ENCODE peak calls at places on chromosomes 6 and 20, in nine cellular contexts. H, R, L, Z, Q, O, G, B and A are unnamed samples.

GRCh38 chr6:108650781-108651180 is 90.1 kb downstream of the FOXO3 start:
- DNase-seq in H (no peak), R (no peak), G (no peak), Z (no peak), Q (no peak), B (no peak), O (no peak), L (no peak), A (peak; percentile 68)

GRCh38 chr20:63595416-63596127 is 21.5 kb upstream of the HELZ2 start:
- DNase-seq in B (no peak), R (no peak), O (no peak), G (no peak), L (no peak), Z (no peak), Q (no peak), H (no peak), A (no peak)

GRCh38 chr6:161169690-161170089 is 104.2 kb downstream of the AGPAT4 start:
- DNase-seq in H (no peak), B (peak; percentile 16), L (peak; percentile 62), R (peak; percentile 31), O (peak; percentile 58), Z (no peak), G (no peak), Q (no peak), A (no peak)

GRCh38 chr20:17558154-17558940 is 11.5 kb upstream of the DSTN start:
- DNase-seq in G (no peak), Q (peak; percentile 16), O (no peak), L (peak; percentile 75), R (no peak), B (peak; percentile 32), Z (no peak), H (peak; percentile 87), A (peak; percentile 91)

GRCh38 chr6:168865-169455 is 123.3 kb upstream of the DUSP22 start:
- DNase-seq in O (no peak), L (no peak), R (no peak), Q (no peak), H (no peak), Z (no peak), B (peak; percentile 70), G (no peak), A (no peak)

GRCh38 chr6:163679753-163680152 is 265.2 kb downstream of the QKI start:
- DNase-seq in L (peak; percentile 47), Z (no peak), O (no peak), Q (no peak), G (no peak), R (no peak), H (no peak), B (no peak), A (no peak)

GRCh38 chr20:50366270-50367103 is 143.7 kb upstream of the PTPN1 start:
- DNase-seq in Z (no peak), H (no peak), Q (no peak), G (no peak), L (peak; percentile 56), O (peak; percentile 67), R (no peak), B (peak; percentile 81), A (no peak)

GRCh38 chr6:56820060-56820459 is 134.8 kb upstream of the BEND6 start:
- DNase-seq in G (no peak), H (no peak), Q (no peak), B (no peak), L (no peak), O (no peak), Z (no peak), R (no peak), A (no peak)

GRCh38 chr6:68778356-68779020 is 143.4 kb downstream of the ADGRB3 start:
- DNase-seq in O (no peak), G (no peak), L (peak; percentile 16), B (peak; percentile 72), R (peak; percentile 12), Q (peak; percentile 45), H (no peak), Z (no peak), A (no peak)

GRCh38 chr6:114344216-114344970 is 1.6 kb upstream of the HS3ST5 start:
- DNase-seq in Q (no peak), O (no peak), G (no peak), Z (no peak), R (no peak), B (no peak), H (no peak), L (peak; percentile 8), A (no peak)

GRCh38 chr6:20900396-20901160 is 366.3 kb downstream of the CDKAL1 start:
- DNase-seq in R (no peak), Z (no peak), L (no peak), G (no peak), H (no peak), B (no peak), Q (no peak), O (no peak), A (no peak)

GRCh38 chr20:23257848-23258746 is 92.5 kb upstream of the NXT1 start:
- DNase-seq in B (no peak), Z (no peak), R (no peak), H (peak; percentile 11), O (no peak), Q (no peak), L (peak; percentile 42), G (no peak), A (peak; percentile 38)

GRCh38 chr6:3031857-3032256 is 32.2 kb downstream of the NQO2 start:
- DNase-seq in B (no peak), O (no peak), G (no peak), R (no peak), L (no peak), Z (no peak), Q (no peak), H (no peak), A (no peak)

GRCh38 chr6:79878142-79878748 is 69.1 kb downstream of the ELOVL4 start:
- DNase-seq in O (no peak), Q (peak; percentile 21), Z (no peak), L (no peak), H (no peak), B (no peak), R (no peak), G (no peak), A (peak; percentile 3)

GRCh38 chr6:159047896-159048685 is 3.3 kb upstream of the TAGAP start:
- DNase-seq in Q (no peak), R (no peak), H (no peak), G (no peak), Z (no peak), B (no peak), L (no peak), O (no peak), A (no peak)

GRCh38 chr6:107185570-107185969 is 70.3 kb upstream of the BEND3 start:
- DNase-seq in O (no peak), Z (no peak), L (no peak), R (no peak), H (no peak), G (no peak), Q (peak; percentile 15), B (peak; percentile 82), A (peak; percentile 53)

GRCh38 chr6:24931752-24932691 is 3.7 kb downstream of the RIPOR2 start:
- DNase-seq in H (no peak), B (no peak), O (no peak), R (no peak), L (peak; percentile 43), G (no peak), Z (no peak), Q (no peak), A (no peak)

GRCh38 chr6:145457556-145457955 is 277.8 kb downstream of the EPM2A start:
- DNase-seq in L (no peak), B (no peak), R (no peak), H (no peak), G (no peak), O (no peak), Q (no peak), Z (no peak), A (peak; percentile 2)

GRCh38 chr6:133428299-133428698 is 187.1 kb downstream of the EYA4 start:
- DNase-seq in O (no peak), R (no peak), Z (no peak), L (no peak), G (no peak), H (no peak), Q (no peak), B (no peak), A (peak; percentile 86)

GRCh38 chr6:15615837-15616236 is 47.0 kb downstream of the DTNBP1 start:
- DNase-seq in R (no peak), Z (no peak), H (no peak), O (no peak), G (no peak), Q (no peak), L (no peak), B (peak; percentile 58), A (no peak)

GRCh38 chr20:3800878-3801260 is 4.8 kb downstream of the CDC25B start:
- DNase-seq in L (no peak), H (no peak), O (no peak), B (no peak), Q (no peak), Z (no peak), G (no peak), R (no peak), A (no peak)

GRCh38 chr20:17498181-17498580 is 33.0 kb downstream of the BFSP1 start:
- DNase-seq in H (no peak), Q (no peak), G (no peak), L (no peak), O (no peak), R (no peak), B (no peak), Z (no peak), A (no peak)

GRCh38 chr6:4819706-4820283 is 43.6 kb downstream of the CDYL start:
- DNase-seq in O (no peak), L (no peak), H (no peak), Z (no peak), B (no peak), Q (no peak), R (no peak), G (no peak), A (no peak)

GRCh38 chr6:39085129-39085528 is 29.9 kb downstream of the SAYSD1 start:
- DNase-seq in L (no peak), Q (no peak), G (no peak), H (no peak), B (no peak), Z (no peak), R (no peak), O (no peak), A (no peak)

GRCh38 chr6:44178424-44179071 is 19.9 kb downstream of the CAPN11 start:
- DNase-seq in R (no peak), L (no peak), G (no peak), H (no peak), B (no peak), Z (no peak), O (no peak), Q (no peak), A (no peak)

GRCh38 chr6:51021171-51021570 is 202.5 kb downstream of the TFAP2B start:
- DNase-seq in G (no peak), H (no peak), Z (no peak), R (no peak), O (no peak), B (no peak), Q (no peak), L (no peak), A (no peak)

GRCh38 chr6:113458368-113459010 is 398.7 kb upstream of the MARCKS start:
- DNase-seq in L (no peak), Q (no peak), H (no peak), R (no peak), G (no peak), B (peak; percentile 10), O (no peak), Z (no peak), A (peak; percentile 31)

GRCh38 chr20:14928083-14928482 is 590.7 kb upstream of the FLRT3 start:
- DNase-seq in B (no peak), Q (no peak), G (no peak), O (no peak), L (peak; percentile 26), H (no peak), Z (no peak), R (no peak), A (no peak)

GRCh38 chr20:38883981-38884733 is 42.1 kb upstream of the FAM83D start:
- DNase-seq in R (no peak), O (no peak), Q (no peak), H (no peak), G (no peak), Z (no peak), B (no peak), L (no peak), A (no peak)

GRCh38 chr6:20692023-20692422 is 157.8 kb downstream of the CDKAL1 start:
- DNase-seq in H (no peak), L (no peak), Z (no peak), O (no peak), G (no peak), Q (no peak), B (no peak), R (no peak), A (no peak)

GRCh38 chr6:35445691-35446090 is 6.4 kb upstream of the FANCE start:
- DNase-seq in B (no peak), Q (no peak), O (no peak), G (no peak), L (no peak), R (no peak), H (no peak), Z (no peak), A (no peak)